ENCODE peak calls at places on chromosomes 11 and 22, in four cellular contexts. J is stimulated activated CD4-positive, alpha-beta T cell treated with anti-CD3 and anti-CD28 coated beads, Interleukin-1b, Interleukin-23, amount 100 ng/mL, for 24 hours; Y is cardiac muscle cell; F is NCI-H510A. B is an unnamed sample.

GRCh38 chr11:66227700-66228099 is 40.7 kb upstream of the RAB1B start:
- DNase-seq in Y (no peak), F (no peak), J (no peak), B (no peak)

GRCh38 chr11:73521621-73522020 is 76.3 kb downstream of the FAM168A start:
- DNase-seq in Y (no peak), J (no peak), F (no peak), B (no peak)

GRCh38 chr11:134676516-134677287 is 264.7 kb upstream of the B3GAT1 start:
- DNase-seq in J (no peak), Y (no peak), F (no peak), B (no peak)

GRCh38 chr11:83272627-83273026 is 13.5 kb downstream of the CCDC90B start:
- DNase-seq in F (no peak), Y (no peak), J (no peak), B (no peak)

GRCh38 chr11:115220881-115221280 is 283.3 kb downstream of the CADM1 start:
- DNase-seq in F (no peak), J (no peak), Y (no peak), B (no peak)

GRCh38 chr22:46201059-46201757 is 48.9 kb downstream of the CDPF1 start:
- DNase-seq in F (no peak), Y (no peak), J (no peak), B (no peak)

GRCh38 chr22:25364736-25365241 is 145.3 kb downstream of the CRYBB2 start:
- DNase-seq in J (no peak), F (no peak), Y (no peak), B (no peak)

GRCh38 chr22:23064381-23065068 is 5.8 kb upstream of the GNAZ start:
- DNase-seq in Y (no peak), J (no peak), F (no peak), B (no peak)

GRCh38 chr11:78526497-78527146 is 48.0 kb downstream of the NARS2 start:
- DNase-seq in J (no peak), F (no peak), Y (no peak), B (no peak)

GRCh38 chr11:119615003-119615878 is 113.8 kb downstream of the NECTIN1 start:
- DNase-seq in F (no peak), J (no peak), Y (no peak), B (no peak)

B was measured in activated naive CD8-positive, alpha-beta T cell treated with anti-CD3 and anti-CD28 coated beads, Interleukin-2, amount 50 U/mL, for 16 hours.